ENCODE peak calls at places on chromosomes 7 and 10, in four cellular contexts. M is endothelial cell of umbilical vein, K is IMR-90, I is fibroblast of lung. H is an unnamed sample.

GRCh38 chr7:128153436-128153835 is 87.6 kb upstream of the LEP start:
- DNase-seq in M (no peak), I (no peak), K (no peak), H (no peak)

GRCh38 chr7:70384891-70385290 is 747.1 kb upstream of the GALNT17 start:
- DNase-seq in K (peak; percentile 11), M (no peak), I (peak; percentile 31), H (peak; percentile 14)

GRCh38 chr7:138663741-138664710 is 37.1 kb downstream of the SVOPL start:
- DNase-seq in K (no peak), M (peak; percentile 3), I (peak; percentile 2), H (no peak)

GRCh38 chr7:91182819-91183405 is 81.3 kb upstream of the FZD1 start:
- DNase-seq in K (peak; percentile 98), M (peak; percentile 93), I (peak; percentile 97), H (peak; percentile 88)

GRCh38 chr10:46234431-46235060 is 52.3 kb upstream of the ANTXRL start:
- DNase-seq in K (no peak), I (no peak), M (no peak), H (no peak)

GRCh38 chr10:12214763-12215218 is 18.8 kb downstream of the CDC123 start:
- DNase-seq in I (peak; percentile 71), M (peak; percentile 65), K (peak; percentile 64), H (peak; percentile 13)

GRCh38 chr10:72736176-72736795 is 44.3 kb downstream of the MCU start:
- DNase-seq in K (peak; percentile 49), M (peak; percentile 96), I (peak; percentile 74), H (no peak)

GRCh38 chr7:134548877-134549276 is at the start of gene AKR1B15:
- DNase-seq in I (no peak), K (peak; percentile 55), M (no peak), H (peak; percentile 62)

GRCh38 chr10:88129013-88129412 is 265.6 kb downstream of the PTEN start:
- DNase-seq in K (no peak), I (no peak), M (no peak), H (no peak)

GRCh38 chr7:43758029-43758860 is at the start of gene BLVRA:
- DNase-seq in M (peak; percentile 56), I (peak; percentile 53), K (peak; percentile 18), H (peak; percentile 35)

GRCh38 chr10:104350146-104350635 is 3.4 kb upstream of the CFAP58 start:
- DNase-seq in I (peak; percentile 85), M (peak; percentile 79), K (peak; percentile 76), H (peak; percentile 79)

GRCh38 chr7:79453558-79454324 is at the start of gene MAGI2:
- DNase-seq in K (peak; percentile 84), I (peak; percentile 91), M (peak; percentile 91), H (peak; percentile 17)

GRCh38 chr7:29864668-29865067 is 58.4 kb downstream of the WIPF3 start:
- DNase-seq in M (peak; percentile 46), K (no peak), I (no peak), H (no peak)

GRCh38 chr7:28926871-28927597 is 31.1 kb downstream of the TRIL start:
- DNase-seq in M (peak; percentile 83), I (peak; percentile 94), K (peak; percentile 86), H (peak; percentile 74)

GRCh38 chr7:140062118-140062527 is 628 bp downstream of the PARP12 start:
- DNase-seq in I (no peak), M (peak; percentile 46), K (no peak), H (peak; percentile 32)

GRCh38 chr10:17001961-17002749 is 127.5 kb downstream of the CUBN start:
- DNase-seq in K (peak; percentile 88), I (peak; percentile 99), M (peak; percentile 35), H (peak; percentile 61)

GRCh38 chr7:33692956-33693355 is 212.4 kb upstream of the BMPER start:
- DNase-seq in K (peak; percentile 84), M (peak; percentile 81), I (peak; percentile 59), H (peak; percentile 6)

GRCh38 chr7:79692015-79692414 is 238.5 kb upstream of the MAGI2 start:
- DNase-seq in I (peak; percentile 66), K (peak; percentile 93), M (no peak), H (peak; percentile 96)

GRCh38 chr7:28682811-28683210 is 270.5 kb downstream of the CREB5 start:
- DNase-seq in M (no peak), I (no peak), K (no peak), H (no peak)

GRCh38 chr7:110762514-110762913 is 328.4 kb upstream of the LRRN3 start:
- DNase-seq in K (peak; percentile 22), M (peak; percentile 73), I (peak; percentile 42), H (no peak)

GRCh38 chr7:55400191-55400590 is 35.1 kb downstream of the LANCL2 start:
- DNase-seq in I (peak; percentile 37), K (peak; percentile 64), M (no peak), H (no peak)

GRCh38 chr10:97013568-97013967 is 172.2 kb downstream of the SLIT1 start:
- DNase-seq in M (no peak), K (no peak), I (no peak), H (no peak)

GRCh38 chr7:157851501-157852067 is 514.8 kb downstream of the DNAJB6 start:
- DNase-seq in K (no peak), M (no peak), I (no peak), H (no peak)

GRCh38 chr7:107940951-107941350 is 50.0 kb downstream of the DLD start:
- DNase-seq in I (no peak), K (no peak), M (no peak), H (no peak)

GRCh38 chr7:72751978-72752377 is 76.0 kb downstream of the TYW1B start:
- DNase-seq in I (no peak), M (peak; percentile 48), K (no peak), H (no peak)

GRCh38 chr10:17808971-17809841 is at the start of gene MRC1:
- DNase-seq in K (no peak), I (no peak), M (no peak), H (no peak)

GRCh38 chr7:151366141-151366871 is 24.7 kb downstream of the NUB1 start:
- DNase-seq in I (peak; percentile 32), M (no peak), K (peak; percentile 60), H (no peak)

GRCh38 chr10:79065091-79065551 is 3.6 kb upstream of the ZMIZ1 start:
- DNase-seq in M (no peak), I (no peak), K (no peak), H (no peak)

GRCh38 chr7:55308186-55308929 is 56.8 kb upstream of the LANCL2 start:
- DNase-seq in M (no peak), I (peak; percentile 3), K (peak; percentile 87), H (no peak)

GRCh38 chr10:97601268-97602215 is 12.0 kb downstream of the C10orf62 start:
- DNase-seq in I (no peak), K (no peak), M (no peak), H (no peak)

GRCh38 chr10:6516877-6517276 is 63.2 kb downstream of the PRKCQ start:
- DNase-seq in I (no peak), K (no peak), M (no peak), H (no peak)

GRCh38 chr7:37211097-37211496 is 237.6 kb downstream of the ELMO1 start:
- DNase-seq in M (no peak), I (peak; percentile 98), K (peak; percentile 37), H (peak; percentile 1)
- H2AFZ ChIP-seq in M (no peak overlapping the region), I (peak overlapping the region; percentile 60), K (peak overlapping the region; percentile 75), H (no peak overlapping the region)

GRCh38 chr10:22479419-22479818 is 134.1 kb downstream of the SPAG6 start:
- DNase-seq in M (no peak), K (no peak), I (peak; percentile 44), H (no peak)

GRCh38 chr10:22475857-22476600 is 130.7 kb downstream of the SPAG6 start:
- DNase-seq in I (no peak), K (no peak), M (no peak), H (no peak)

GRCh38 chr10:22478555-22479334 is 133.4 kb downstream of the SPAG6 start:
- DNase-seq in K (no peak), I (no peak), M (no peak), H (no peak)

GRCh38 chr10:22476601-22477364 is 131.5 kb downstream of the SPAG6 start:
- DNase-seq in I (no peak), M (no peak), K (no peak), H (no peak)

DNA sequence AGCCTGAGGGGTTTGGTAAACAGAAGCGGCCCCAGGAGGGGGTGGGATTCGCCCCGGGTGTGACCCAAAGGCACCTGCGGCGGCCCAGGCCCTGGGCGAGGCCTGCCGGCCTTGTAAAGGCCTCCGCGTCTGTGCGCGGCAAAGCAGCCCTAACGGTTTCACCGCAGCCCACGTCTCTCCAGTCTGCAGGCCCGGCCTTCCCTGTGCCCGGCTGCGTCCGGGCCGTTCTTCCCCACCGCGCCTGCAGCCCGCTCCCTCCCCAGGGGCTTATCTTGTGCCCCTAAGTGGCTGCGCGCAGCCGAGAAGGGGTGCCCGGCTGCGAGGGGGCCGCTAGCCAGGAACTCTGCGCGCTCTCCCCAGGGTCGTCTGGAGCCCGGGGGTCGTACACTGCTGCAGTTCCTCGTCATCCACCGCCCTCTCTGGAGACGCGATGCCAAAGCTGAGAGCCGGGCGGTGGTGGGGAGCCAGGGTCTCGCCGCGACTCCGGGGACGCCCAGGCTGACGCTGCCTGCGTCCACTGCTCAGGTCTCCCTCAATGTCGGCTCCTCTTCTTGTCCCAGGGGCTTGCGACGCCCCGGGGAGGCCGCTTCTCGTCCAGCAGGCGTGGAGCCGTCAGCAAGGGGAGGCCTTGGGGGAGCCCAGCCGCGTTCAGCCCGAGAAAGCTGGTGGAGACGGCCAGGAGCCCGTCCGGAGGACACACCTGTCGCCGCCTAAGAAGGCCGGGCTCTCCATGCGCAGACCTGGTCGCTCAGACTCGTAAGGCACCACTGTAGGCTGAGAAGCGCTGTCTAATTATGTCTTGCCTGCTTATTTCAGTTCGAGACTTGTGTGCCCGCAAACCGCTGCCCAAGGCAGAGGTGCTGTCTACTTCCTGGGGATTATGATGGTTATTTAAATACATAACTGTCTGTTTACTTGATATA is 132.3 kb downstream of the SPAG6 start:
- DNase-seq in M (no peak), K (no peak), I (no peak), H (no peak)
- H3K4me2 ChIP-seq in M (no peak overlapping the region), K (no peak overlapping the region), I (no peak overlapping the region), H (no peak overlapping the region)

GRCh38 chr10:114500643-114501042 is 96.3 kb upstream of the AFAP1L2 start:
- DNase-seq in I (no peak), M (no peak), K (no peak), H (no peak)

GRCh38 chr10:114499630-114500190 is 95.4 kb upstream of the AFAP1L2 start:
- DNase-seq in M (no peak), I (no peak), K (no peak), H (peak; percentile 97)

GRCh38 chr10:114499120-114499519 is 94.8 kb upstream of the AFAP1L2 start:
- DNase-seq in M (no peak), I (no peak), K (no peak), H (no peak)

GRCh38 chr10:114501650-114502049 is 97.3 kb upstream of the AFAP1L2 start:
- DNase-seq in K (no peak), M (no peak), I (no peak), H (no peak)

DNA sequence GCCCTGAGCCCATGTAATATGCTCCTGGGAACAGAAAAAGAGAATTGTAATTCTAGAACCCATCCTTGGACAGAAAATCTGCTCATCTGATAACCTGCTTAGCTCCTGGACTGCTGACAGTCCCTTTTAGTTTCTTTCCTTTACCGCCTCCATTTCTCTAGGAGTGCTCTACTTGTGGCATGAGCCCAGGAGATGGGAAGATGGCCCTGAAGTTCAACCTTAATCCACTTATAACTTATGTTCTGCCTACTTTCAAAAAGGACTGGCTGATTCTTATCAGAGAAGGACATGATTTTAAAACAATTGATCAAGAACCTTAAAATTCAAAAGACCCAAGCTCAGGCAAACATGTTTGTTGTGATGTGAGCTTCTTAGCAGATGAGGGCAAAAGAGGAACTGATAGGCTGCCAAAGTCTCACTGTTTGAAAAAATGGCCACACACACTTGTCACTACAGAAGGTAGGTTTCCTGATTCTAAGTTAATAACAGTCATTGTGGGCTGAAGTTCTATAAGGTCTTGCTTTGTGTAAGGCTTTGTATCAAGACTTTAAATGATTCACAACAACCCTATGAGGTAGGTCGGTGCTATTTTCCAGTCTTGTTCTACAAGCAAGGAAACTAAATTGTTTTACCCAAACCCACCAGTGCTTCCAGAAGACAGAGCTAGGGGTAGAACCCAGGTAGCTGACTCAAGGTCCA is 94.3 kb upstream of the AFAP1L2 start:
- DNase-seq in I (no peak), M (no peak), K (no peak), H (no peak)
- H3K27ac ChIP-seq in I (no peak overlapping the region), M (no peak overlapping the region), K (no peak overlapping the region), H (peak overlapping the region; percentile 72)

GRCh38 chr10:35184527-35185171 is 58.0 kb downstream of the CREM start:
- DNase-seq in K (no peak), M (peak; percentile 18), I (no peak), H (no peak)
- H2AFZ ChIP-seq in K (no peak overlapping the region), M (no peak overlapping the region), I (no peak overlapping the region), H (no peak overlapping the region)